ENCODE peak calls at places on chromosomes 2 and 18, in four cellular contexts. One of them, this sample, is unnamed.

GRCh38 chr2:39476524-39476923 is 39.4 kb upstream of the MAP4K3 start:
- DNase-seq in stimulated activated CD8-positive, alpha-beta memory T cell treated with anti-CD3 and anti-CD28 coated beads, Interleukin-7, amount 100 ng/mL, for 24 hours: no peak
- DNase-seq in effector CD4-positive, alpha-beta T cell: no peak
- DNase-seq in endodermal cell: no peak
- DNase-seq in this sample: no peak

GRCh38 chr2:85326406-85326945 is 1.3 kb downstream of the TGOLN2 start:
- DNase-seq in stimulated activated CD8-positive, alpha-beta memory T cell treated with anti-CD3 and anti-CD28 coated beads, Interleukin-7, amount 100 ng/mL, for 24 hours: peak
- DNase-seq in effector CD4-positive, alpha-beta T cell: peak
- DNase-seq in endodermal cell: no peak
- DNase-seq in this sample: no peak

GRCh38 chr2:219643084-219643473 is 15.6 kb downstream of the SLC4A3 start:
- DNase-seq in stimulated activated CD8-positive, alpha-beta memory T cell treated with anti-CD3 and anti-CD28 coated beads, Interleukin-7, amount 100 ng/mL, for 24 hours: no peak
- DNase-seq in effector CD4-positive, alpha-beta T cell: no peak
- DNase-seq in endodermal cell: peak
- DNase-seq in this sample: no peak

GRCh38 chr2:3487432-3487831 is 31.9 kb downstream of the ADI1 start:
- DNase-seq in stimulated activated CD8-positive, alpha-beta memory T cell treated with anti-CD3 and anti-CD28 coated beads, Interleukin-7, amount 100 ng/mL, for 24 hours: no peak
- DNase-seq in effector CD4-positive, alpha-beta T cell: no peak
- DNase-seq in endodermal cell: no peak
- DNase-seq in this sample: no peak

GRCh38 chr2:76642122-76642521 is 880.1 kb downstream of the LRRTM4 start:
- DNase-seq in stimulated activated CD8-positive, alpha-beta memory T cell treated with anti-CD3 and anti-CD28 coated beads, Interleukin-7, amount 100 ng/mL, for 24 hours: no peak
- DNase-seq in effector CD4-positive, alpha-beta T cell: no peak
- DNase-seq in endodermal cell: no peak
- DNase-seq in this sample: no peak

GRCh38 chr2:68466361-68466777 is 725 bp downstream of the FBXO48 start:
- DNase-seq in stimulated activated CD8-positive, alpha-beta memory T cell treated with anti-CD3 and anti-CD28 coated beads, Interleukin-7, amount 100 ng/mL, for 24 hours: no peak
- DNase-seq in effector CD4-positive, alpha-beta T cell: peak
- DNase-seq in endodermal cell: peak
- DNase-seq in this sample: peak

GRCh38 chr2:104834431-104834830 is 19.5 kb upstream of the POU3F3 start:
- DNase-seq in stimulated activated CD8-positive, alpha-beta memory T cell treated with anti-CD3 and anti-CD28 coated beads, Interleukin-7, amount 100 ng/mL, for 24 hours: no peak
- DNase-seq in effector CD4-positive, alpha-beta T cell: no peak
- DNase-seq in endodermal cell: no peak
- DNase-seq in this sample: no peak

GRCh38 chr2:220687231-220687843 is 884.8 kb downstream of the EPHA4 start:
- DNase-seq in stimulated activated CD8-positive, alpha-beta memory T cell treated with anti-CD3 and anti-CD28 coated beads, Interleukin-7, amount 100 ng/mL, for 24 hours: peak
- DNase-seq in effector CD4-positive, alpha-beta T cell: peak
- DNase-seq in endodermal cell: peak
- DNase-seq in this sample: peak

GRCh38 chr2:218663901-218664300 is 4.4 kb downstream of the BCS1L start:
- DNase-seq in stimulated activated CD8-positive, alpha-beta memory T cell treated with anti-CD3 and anti-CD28 coated beads, Interleukin-7, amount 100 ng/mL, for 24 hours: no peak
- DNase-seq in effector CD4-positive, alpha-beta T cell: no peak
- DNase-seq in endodermal cell: no peak
- DNase-seq in this sample: no peak

GRCh38 chr18:58095251-58095650 is 51.2 kb downstream of the NEDD4L start:
- DNase-seq in stimulated activated CD8-positive, alpha-beta memory T cell treated with anti-CD3 and anti-CD28 coated beads, Interleukin-7, amount 100 ng/mL, for 24 hours: no peak
- DNase-seq in effector CD4-positive, alpha-beta T cell: no peak
- DNase-seq in endodermal cell: no peak
- DNase-seq in this sample: no peak

GRCh38 chr2:17816396-17817245 is at the start of gene MSGN1:
- DNase-seq in stimulated activated CD8-positive, alpha-beta memory T cell treated with anti-CD3 and anti-CD28 coated beads, Interleukin-7, amount 100 ng/mL, for 24 hours: no peak
- DNase-seq in effector CD4-positive, alpha-beta T cell: no peak
- DNase-seq in endodermal cell: peak
- DNase-seq in this sample: no peak

GRCh38 chr2:118970396-118971135 is 28.6 kb downstream of the MARCO start:
- DNase-seq in stimulated activated CD8-positive, alpha-beta memory T cell treated with anti-CD3 and anti-CD28 coated beads, Interleukin-7, amount 100 ng/mL, for 24 hours: no peak
- DNase-seq in effector CD4-positive, alpha-beta T cell: no peak
- DNase-seq in endodermal cell: no peak
- DNase-seq in this sample: no peak

GRCh38 chr2:230871361-230872150 is 6.8 kb downstream of the ITM2C start:
- DNase-seq in stimulated activated CD8-positive, alpha-beta memory T cell treated with anti-CD3 and anti-CD28 coated beads, Interleukin-7, amount 100 ng/mL, for 24 hours: no peak
- DNase-seq in effector CD4-positive, alpha-beta T cell: no peak
- DNase-seq in endodermal cell: peak
- DNase-seq in this sample: no peak

GRCh38 chr2:177265834-177266817 is 1.6 kb upstream of the NFE2L2 start:
- DNase-seq in stimulated activated CD8-positive, alpha-beta memory T cell treated with anti-CD3 and anti-CD28 coated beads, Interleukin-7, amount 100 ng/mL, for 24 hours: no peak
- DNase-seq in effector CD4-positive, alpha-beta T cell: no peak
- DNase-seq in endodermal cell: no peak
- DNase-seq in this sample: no peak

GRCh38 chr2:18413794-18414396 is 146.6 kb downstream of the RDH14 start:
- DNase-seq in stimulated activated CD8-positive, alpha-beta memory T cell treated with anti-CD3 and anti-CD28 coated beads, Interleukin-7, amount 100 ng/mL, for 24 hours: no peak
- DNase-seq in effector CD4-positive, alpha-beta T cell: no peak
- DNase-seq in endodermal cell: no peak
- DNase-seq in this sample: no peak

GRCh38 chr2:479031-479430 is 191.1 kb upstream of the ALKAL2 start:
- DNase-seq in stimulated activated CD8-positive, alpha-beta memory T cell treated with anti-CD3 and anti-CD28 coated beads, Interleukin-7, amount 100 ng/mL, for 24 hours: no peak
- DNase-seq in effector CD4-positive, alpha-beta T cell: no peak
- DNase-seq in endodermal cell: peak
- DNase-seq in this sample: no peak

GRCh38 chr18:35971661-35972196 is 750 bp upstream of the RMP24 start:
- DNase-seq in stimulated activated CD8-positive, alpha-beta memory T cell treated with anti-CD3 and anti-CD28 coated beads, Interleukin-7, amount 100 ng/mL, for 24 hours: no peak
- DNase-seq in effector CD4-positive, alpha-beta T cell: no peak
- DNase-seq in endodermal cell: no peak
- DNase-seq in this sample: no peak

GRCh38 chr2:212119591-212119990 is 419.0 kb downstream of the ERBB4 start:
- DNase-seq in stimulated activated CD8-positive, alpha-beta memory T cell treated with anti-CD3 and anti-CD28 coated beads, Interleukin-7, amount 100 ng/mL, for 24 hours: no peak
- DNase-seq in effector CD4-positive, alpha-beta T cell: no peak
- DNase-seq in endodermal cell: no peak
- DNase-seq in this sample: no peak

GRCh38 chr2:127597984-127598380 is 48.0 kb upstream of the GPR17 start:
- DNase-seq in stimulated activated CD8-positive, alpha-beta memory T cell treated with anti-CD3 and anti-CD28 coated beads, Interleukin-7, amount 100 ng/mL, for 24 hours: no peak
- DNase-seq in effector CD4-positive, alpha-beta T cell: no peak
- DNase-seq in endodermal cell: no peak
- DNase-seq in this sample: no peak

GRCh38 chr2:605674-606608 is 71.3 kb downstream of the TMEM18 start:
- DNase-seq in stimulated activated CD8-positive, alpha-beta memory T cell treated with anti-CD3 and anti-CD28 coated beads, Interleukin-7, amount 100 ng/mL, for 24 hours: no peak
- DNase-seq in effector CD4-positive, alpha-beta T cell: no peak
- DNase-seq in endodermal cell: peak
- DNase-seq in this sample: no peak

GRCh38 chr2:178860551-178860950 is 53.3 kb upstream of the TTN start:
- DNase-seq in stimulated activated CD8-positive, alpha-beta memory T cell treated with anti-CD3 and anti-CD28 coated beads, Interleukin-7, amount 100 ng/mL, for 24 hours: no peak
- DNase-seq in effector CD4-positive, alpha-beta T cell: no peak
- DNase-seq in endodermal cell: no peak
- DNase-seq in this sample: no peak

GRCh38 chr2:164979113-164979512 is 23.8 kb upstream of the SLC38A11 start:
- DNase-seq in stimulated activated CD8-positive, alpha-beta memory T cell treated with anti-CD3 and anti-CD28 coated beads, Interleukin-7, amount 100 ng/mL, for 24 hours: no peak
- DNase-seq in effector CD4-positive, alpha-beta T cell: no peak
- DNase-seq in endodermal cell: no peak
- DNase-seq in this sample: no peak

GRCh38 chr2:222753251-222753824 is 81.9 kb downstream of the MOGAT1 start:
- DNase-seq in stimulated activated CD8-positive, alpha-beta memory T cell treated with anti-CD3 and anti-CD28 coated beads, Interleukin-7, amount 100 ng/mL, for 24 hours: no peak
- DNase-seq in effector CD4-positive, alpha-beta T cell: no peak
- DNase-seq in endodermal cell: no peak
- DNase-seq in this sample: no peak

GRCh38 chr18:66616523-66616983 is 12.7 kb upstream of the CDH19 start:
- DNase-seq in stimulated activated CD8-positive, alpha-beta memory T cell treated with anti-CD3 and anti-CD28 coated beads, Interleukin-7, amount 100 ng/mL, for 24 hours: no peak
- DNase-seq in effector CD4-positive, alpha-beta T cell: no peak
- DNase-seq in endodermal cell: peak
- DNase-seq in this sample: no peak

GRCh38 chr2:238488347-238488826 is 61.7 kb downstream of the ASB1 start:
- DNase-seq in stimulated activated CD8-positive, alpha-beta memory T cell treated with anti-CD3 and anti-CD28 coated beads, Interleukin-7, amount 100 ng/mL, for 24 hours: no peak
- DNase-seq in effector CD4-positive, alpha-beta T cell: no peak
- DNase-seq in endodermal cell: no peak
- DNase-seq in this sample: no peak

GRCh38 chr18:67794512-67794911 is 278.0 kb upstream of the DSEL start:
- DNase-seq in stimulated activated CD8-positive, alpha-beta memory T cell treated with anti-CD3 and anti-CD28 coated beads, Interleukin-7, amount 100 ng/mL, for 24 hours: no peak
- DNase-seq in effector CD4-positive, alpha-beta T cell: no peak
- DNase-seq in endodermal cell: no peak
- DNase-seq in this sample: no peak

GRCh38 chr2:60429681-60430080 is 123.8 kb downstream of the BCL11A start:
- DNase-seq in stimulated activated CD8-positive, alpha-beta memory T cell treated with anti-CD3 and anti-CD28 coated beads, Interleukin-7, amount 100 ng/mL, for 24 hours: no peak
- DNase-seq in effector CD4-positive, alpha-beta T cell: no peak
- DNase-seq in endodermal cell: peak
- DNase-seq in this sample: no peak

GRCh38 chr2:96533292-96534073 is 3.1 kb upstream of the ARID5A start:
- DNase-seq in stimulated activated CD8-positive, alpha-beta memory T cell treated with anti-CD3 and anti-CD28 coated beads, Interleukin-7, amount 100 ng/mL, for 24 hours: no peak
- DNase-seq in effector CD4-positive, alpha-beta T cell: no peak
- DNase-seq in endodermal cell: peak
- DNase-seq in this sample: no peak